ENCODE peak calls at places on chromosome 16, in ten cellular contexts. B is Calu3, R is GM10248, Y is CD14-positive monocyte, V is Panc1, D is Caco-2, T is neural progenitor cell, L is fibroblast of pulmonary artery, K is fibroblast of the aortic adventitia, Z is brain microvascular endothelial cell. F is an unnamed sample.
A peak's percentile ranks its signal among the peaks of the same experiment; 100 is the strongest.

GRCh38 chr16:15667091-15667742 is 17.2 kb downstream of the NDE1 start:
- DNase-seq in L (no peak), B (no peak), K (no peak), V (no peak), D (no peak), Y (no peak), R (no peak), T (no peak), Z (no peak), F (no peak)

GRCh38 chr16:57807968-57808528 is 5.8 kb upstream of the KIFC3 start:
- DNase-seq in D (peak; percentile 95), L (peak; percentile 93), V (peak; percentile 67), R (peak; percentile 81), K (peak; percentile 95), T (peak; percentile 79), B (peak; percentile 85), Z (peak; percentile 82), Y (no peak), F (peak; percentile 83)

GRCh38 chr16:26453215-26453614 is 613.5 kb upstream of the C16orf82 start:
- DNase-seq in B (no peak), T (no peak), D (no peak), K (no peak), V (no peak), L (no peak), Z (no peak), Y (no peak), R (no peak), F (no peak)

GRCh38 chr16:4218202-4218601 is 23.7 kb downstream of the SRL start:
- DNase-seq in D (no peak), L (no peak), V (no peak), T (no peak), R (no peak), Z (no peak), Y (no peak), K (no peak), B (no peak), F (no peak)

GRCh38 chr16:84718-85452 is 6.9 kb downstream of the MPG start:
- DNase-seq in K (peak; percentile 94), V (peak; percentile 61), T (no peak), Z (peak; percentile 85), Y (peak; percentile 72), D (no peak), L (peak; percentile 93), R (peak; percentile 79), B (peak; percentile 48), F (peak; percentile 80)

GRCh38 chr16:11064846-11065245 is 120.5 kb downstream of the CLEC16A start:
- DNase-seq in T (no peak), L (no peak), Z (no peak), B (no peak), V (no peak), K (no peak), D (no peak), R (no peak), Y (no peak), F (no peak)

GRCh38 chr16:1990336-1991134 is 765 bp downstream of the SYNGR3 start:
- DNase-seq in T (peak; percentile 86), V (no peak), L (no peak), Y (no peak), D (peak; percentile 61), K (no peak), Z (no peak), B (peak; percentile 61), R (no peak), F (peak; percentile 68)

GRCh38 chr16:15041260-15042011 is 14.4 kb downstream of the NTAN1 start:
- DNase-seq in V (no peak), R (no peak), K (peak; percentile 79), B (no peak), Z (peak; percentile 26), Y (no peak), T (peak; percentile 29), D (no peak), L (peak; percentile 64), F (no peak)

GRCh38 chr16:66028505-66029216 is 337.8 kb upstream of the CDH5 start:
- DNase-seq in B (no peak), Y (no peak), T (no peak), V (no peak), Z (peak; percentile 81), L (peak; percentile 67), R (no peak), K (peak; percentile 85), D (no peak), F (no peak)

GRCh38 chr16:31471875-31472558 is at the start of gene TGFB1I1:
- DNase-seq in B (peak; percentile 41), V (no peak), Y (no peak), R (peak; percentile 33), T (peak; percentile 29), Z (peak; percentile 71), L (peak; percentile 85), D (no peak), K (peak; percentile 67), F (no peak)

GRCh38 chr16:85316321-85316919 is 204.1 kb upstream of the CIBAR2 start:
- DNase-seq in D (peak; percentile 77), Y (no peak), B (peak; percentile 84), V (no peak), Z (no peak), R (peak; percentile 77), T (peak; percentile 88), K (peak; percentile 63), L (peak; percentile 70), F (peak; percentile 84)

GRCh38 chr16:79192904-79193303 is 407.6 kb downstream of the MAF start:
- DNase-seq in R (no peak), T (no peak), B (no peak), V (no peak), Z (no peak), D (no peak), L (no peak), K (no peak), Y (no peak), F (no peak)

GRCh38 chr16:84881702-84882521 is 62.1 kb downstream of the CRISPLD2 start:
- DNase-seq in T (no peak), B (no peak), K (peak; percentile 92), D (no peak), R (no peak), V (no peak), Y (no peak), L (peak; percentile 78), Z (peak; percentile 90), F (no peak)

GRCh38 chr16:82738699-82739098 is 111.9 kb downstream of the CDH13 start:
- DNase-seq in Y (no peak), L (peak; percentile 42), V (no peak), Z (peak; percentile 39), K (peak; percentile 39), R (no peak), T (no peak), D (no peak), B (no peak), F (no peak)
- TF ChIP-seq CTCF in Y (no peak), L (peak; percentile 48), V (no peak), Z (peak; percentile 61), K (peak; percentile 51), R (peak; percentile 31), T (peak; percentile 36), D (peak; percentile 41), B (no peak), F (no peak)

DNA sequence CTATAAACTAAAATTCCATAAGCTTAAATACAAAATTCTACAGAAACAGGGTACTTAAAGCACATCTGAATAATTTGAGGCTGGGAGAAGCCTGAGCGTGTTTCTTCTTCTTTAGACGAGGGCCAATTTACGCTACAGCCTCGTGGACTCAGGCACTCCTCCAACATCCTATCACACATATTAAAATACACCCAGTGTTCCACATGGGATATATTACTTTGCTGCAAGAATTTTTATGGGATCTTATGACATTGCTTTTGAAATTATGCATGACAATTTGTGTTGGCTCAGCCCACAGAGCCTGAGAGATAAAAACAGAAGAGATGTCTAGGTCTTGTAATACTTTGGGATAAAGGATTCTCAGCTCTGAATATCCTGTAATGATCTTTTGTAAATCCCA is 3.5 kb upstream of the TANGO6 start:
- DNase-seq in K (peak; percentile 45), B (no peak), Z (no peak), R (no peak), T (no peak), V (no peak), D (no peak), Y (no peak), L (no peak), F (no peak)
- TF ChIP-seq CTCF in K (no peak), B (no peak), Z (no peak), R (no peak), T (no peak), V (no peak), D (no peak), Y (no peak), L (no peak), F (no peak)

DNA sequence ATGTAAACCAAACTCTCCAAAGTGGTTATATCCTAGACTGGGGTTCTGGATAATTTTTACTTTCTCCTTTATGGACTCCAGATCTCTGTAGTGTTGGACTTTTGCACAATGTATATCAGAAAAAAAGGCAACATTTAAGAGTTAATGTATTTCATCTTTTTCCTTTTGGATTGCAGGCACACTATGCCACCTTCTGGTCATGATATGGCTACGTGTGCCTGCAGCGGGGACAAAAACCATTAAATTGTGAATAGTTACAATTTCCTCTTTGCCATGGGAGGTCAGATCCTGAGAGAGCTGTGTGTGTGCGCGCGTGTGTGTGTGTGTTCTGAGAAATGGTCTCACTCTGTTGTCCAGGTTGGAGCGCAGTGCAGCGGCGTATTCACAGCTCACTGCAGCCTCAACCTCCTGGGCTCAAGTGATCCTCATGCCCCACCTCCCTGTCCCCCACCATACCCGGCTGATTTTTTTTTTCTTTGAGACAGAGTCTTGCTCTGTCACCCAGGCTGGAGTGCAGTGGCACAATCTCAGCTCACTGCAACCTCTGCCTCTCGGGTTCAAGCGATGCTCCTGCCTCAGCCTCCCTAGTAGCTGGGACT is 4.3 kb upstream of the SGF29 start:
- DNase-seq in V (no peak), Y (no peak), Z (peak; percentile 14), B (peak; percentile 41), R (no peak), D (no peak), K (peak; percentile 66), L (peak; percentile 68), T (no peak), F (peak; percentile 57)
- TF ChIP-seq CTCF in V (peak; percentile 44), Y (peak; percentile 71), Z (peak; percentile 67), B (peak; percentile 53), R (peak; percentile 67), D (peak; percentile 60), K (peak; percentile 70), L (peak; percentile 64), T (peak; percentile 40), F (peak; percentile 47)

GRCh38 chr16:63925221-63925620 is 1196.6 kb downstream of the CDH11 start:
- DNase-seq in Z (no peak), L (no peak), K (no peak), B (no peak), R (no peak), T (no peak), V (no peak), D (no peak), Y (no peak), F (no peak)

GRCh38 chr16:63928421-63928820 is 1193.4 kb downstream of the CDH11 start:
- DNase-seq in Y (no peak), B (no peak), Z (no peak), V (no peak), T (no peak), D (no peak), L (no peak), R (no peak), K (no peak), F (no peak)

GRCh38 chr16:63921737-63922136 is 1200.1 kb downstream of the CDH11 start:
- DNase-seq in Y (no peak), K (no peak), V (no peak), R (no peak), B (no peak), L (no peak), T (no peak), D (no peak), Z (no peak), F (no peak)

DNA sequence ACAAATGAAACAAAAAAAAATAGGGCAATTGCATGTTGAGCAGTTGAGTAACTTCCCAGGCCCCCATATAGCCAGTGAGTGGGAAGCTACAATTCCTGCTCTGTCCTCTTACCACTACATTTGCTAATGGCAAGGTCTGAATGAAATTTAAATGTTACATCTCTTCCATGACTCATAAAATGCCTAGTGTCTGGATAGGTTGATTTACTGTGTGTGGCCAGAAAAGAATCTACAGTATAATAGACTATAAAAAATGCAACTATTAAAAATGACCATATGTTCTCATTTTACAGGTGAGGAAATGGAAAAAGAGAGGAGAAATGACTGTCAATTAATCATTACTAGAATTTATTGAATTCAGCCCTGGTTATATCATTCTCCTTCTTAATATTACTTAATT is 1199.3 kb downstream of the CDH11 start:
- DNase-seq in T (no peak), V (no peak), R (no peak), K (no peak), Z (no peak), B (no peak), L (no peak), Y (no peak), D (no peak), F (no peak)
- TF ChIP-seq CTCF in T (no peak), V (no peak), R (no peak), K (no peak), Z (no peak), B (no peak), L (no peak), Y (no peak), D (no peak), F (no peak)

F was measured in GM13976.